ENCODE peak calls at places on chromosome X, in four cellular contexts. K is stimulated activated CD4-positive, alpha-beta T cell treated with anti-CD3 and anti-CD28 coated beads, Interleukin-1b, Interleukin-23, amount 100 ng/mL, for 24 hours; V is NCI-H2029 treated with DMSO at 0.1 percent for 48 hours; Z is CD8-positive, alpha-beta memory T cell. E is an unnamed sample.

GRCh38 chrX:115912372-115912897 is 258.1 kb upstream of the AGTR2 start:
- DNase-seq in K (no peak), V (no peak), Z (no peak), E (no peak)

GRCh38 chrX:55109304-55109703 is 20.5 kb downstream of the PAGE2 start:
- DNase-seq in K (no peak), V (no peak), Z (no peak), E (no peak)

GRCh38 chrX:37697169-37697760 is 11.7 kb downstream of the XK start:
- DNase-seq in K (no peak), V (no peak), Z (no peak), E (no peak)

GRCh38 chrX:40644821-40645358 is 2.5 kb downstream of the CXorf38 start:
- DNase-seq in K (no peak), V (peak), Z (peak), E (no peak)

GRCh38 chrX:71543316-71543715 is 10.4 kb downstream of the OGT start:
- DNase-seq in K (no peak), V (no peak), Z (no peak), E (no peak)

GRCh38 chrX:39821011-39821708 is 276.6 kb downstream of the BCOR start:
- DNase-seq in K (no peak), V (no peak), Z (no peak), E (no peak)

GRCh38 chrX:118571829-118572228 is 76.2 kb downstream of the DOCK11 start:
- DNase-seq in K (no peak), V (no peak), Z (no peak), E (no peak)

GRCh38 chrX:153414838-153415552 is 3.7 kb downstream of the ZFP92 start:
- DNase-seq in K (no peak), V (no peak), Z (no peak), E (no peak)

GRCh38 chrX:23228454-23228853 is 106.2 kb upstream of the PTCHD1 start:
- DNase-seq in K (no peak), V (no peak), Z (no peak), E (no peak)